ENCODE peak calls at places on chromosome 22, in five cellular contexts. M is H7, D is iPS DF 19.7, X is WTC11, W is left ventricle myocardium inferior. Z is an unnamed sample.

GRCh38 chr22:35043251-35043931 is 22.6 kb upstream of the ISX start:
- DNase-seq in M (peak; percentile 32), D (no peak), X (peak; percentile 44), W (no peak), Z (peak; percentile 33)

GRCh38 chr22:49887074-49887471 is 31.2 kb downstream of the ALG12 start:
- DNase-seq in M (no peak), D (no peak), X (no peak), W (no peak), Z (no peak)

GRCh38 chr22:17820879-17821439 is 46.7 kb upstream of the BID start:
- DNase-seq in M (peak; percentile 51), D (no peak), X (no peak), W (no peak), Z (no peak)

GRCh38 chr22:21972293-21972779 is 10.3 kb downstream of the TOP3B start:
- DNase-seq in M (peak; percentile 96), D (no peak), X (peak; percentile 78), W (no peak), Z (peak; percentile 76)

GRCh38 chr22:42279425-42280020 is 9.1 kb upstream of the TCF20 start:
- DNase-seq in M (peak; percentile 21), D (no peak), X (no peak), W (peak; percentile 1), Z (no peak)

GRCh38 chr22:38497869-38498268 is 8.2 kb downstream of the DDX17 start:
- DNase-seq in M (no peak), D (no peak), X (no peak), W (no peak), Z (no peak)

GRCh38 chr22:46866591-46866990 is 104.1 kb downstream of the TBC1D22A start:
- DNase-seq in M (peak; percentile 54), D (peak; percentile 23), X (no peak), W (no peak), Z (no peak)

GRCh38 chr22:36913431-36914382 is at the start of gene CSF2RB:
- DNase-seq in M (no peak), D (no peak), X (no peak), W (peak; percentile 43), Z (no peak)

GRCh38 chr22:29306830-29307657 is 594 bp downstream of the GAS2L1 start:
- DNase-seq in M (peak; percentile 98), D (no peak), X (peak; percentile 86), W (peak; percentile 88), Z (peak; percentile 91)

GRCh38 chr22:36541831-36542391 is 12.9 kb upstream of the EIF3D start:
- DNase-seq in M (no peak), D (no peak), X (no peak), W (no peak), Z (no peak)

GRCh38 chr22:50531546-50532352 is 1.9 kb upstream of the TYMP start:
- DNase-seq in M (peak; percentile 92), D (no peak), X (peak; percentile 68), W (peak; percentile 88), Z (peak; percentile 70)

GRCh38 chr22:44582016-44582415 is 84.0 kb upstream of the RTL6 start:
- DNase-seq in M (peak; percentile 32), D (no peak), X (no peak), W (no peak), Z (no peak)

GRCh38 chr22:30943368-30943767 is 25.2 kb downstream of the MORC2 start:
- DNase-seq in M (no peak), D (no peak), X (no peak), W (no peak), Z (no peak)